ENCODE peak calls at places on chromosomes 12 and 14, in four cellular contexts. W is Panc1, D is A549, N is small intestine. J is an unnamed sample.
A peak's percentile ranks its signal among the peaks of the same experiment; 100 is the strongest.

GRCh38 chr12:114636723-114637480 is 47.1 kb downstream of the TBX3 start:
- DNase-seq in W (no peak), D (peak; percentile 58), N (peak; percentile 15), J (no peak)

GRCh38 chr14:92690171-92691011 is 58.0 kb downstream of the LGMN start:
- DNase-seq in W (no peak), D (peak; percentile 77), N (peak; percentile 60), J (no peak)

GRCh38 chr12:67697443-67697842 is 48.9 kb downstream of the DYRK2 start:
- DNase-seq in W (no peak), D (no peak), N (no peak), J (no peak)

GRCh38 chr12:75760481-75761324 is 249.3 kb upstream of the KRR1 start:
- DNase-seq in W (no peak), D (no peak), N (no peak), J (no peak)

GRCh38 chr14:104586832-104587620 is 7.5 kb downstream of the C14orf180 start:
- DNase-seq in W (no peak), D (no peak), N (no peak), J (no peak)

GRCh38 chr14:95524706-95525512 is 8.5 kb upstream of the SYNE3 start:
- DNase-seq in W (no peak), D (no peak), N (peak; percentile 39), J (peak; percentile 18)

GRCh38 chr12:100267603-100268281 is 765 bp downstream of the SCYL2 start:
- DNase-seq in W (no peak), D (no peak), N (peak; percentile 47), J (no peak)

GRCh38 chr12:106145539-106146447 is 7.0 kb upstream of the NUAK1 start:
- DNase-seq in W (no peak), D (no peak), N (peak; percentile 73), J (no peak)

GRCh38 chr12:2641209-2641608 is 153.6 kb upstream of the FKBP4 start:
- DNase-seq in W (no peak), D (peak; percentile 43), N (no peak), J (no peak)

GRCh38 chr14:23209651-23210423 is 26.4 kb upstream of the SLC7A8 start:
- DNase-seq in W (no peak), D (no peak), N (no peak), J (peak; percentile 74)

GRCh38 chr14:72781476-72782181 is 112.3 kb downstream of the DPF3 start:
- DNase-seq in W (no peak), D (peak; percentile 24), N (no peak), J (no peak)

GRCh38 chr12:71439613-71440392 is at the start of gene LGR5:
- DNase-seq in W (no peak), D (no peak), N (peak; percentile 24), J (no peak)

GRCh38 chr14:98290596-98290995 is 981.4 kb downstream of the BCL11B start:
- DNase-seq in W (no peak), D (no peak), N (no peak), J (peak; percentile 64)

GRCh38 chr12:112121780-112122565 is 3.4 kb upstream of the TRAFD1 start:
- DNase-seq in W (no peak), D (peak; percentile 35), N (no peak), J (peak; percentile 26)

GRCh38 chr12:88579572-88579940 is 715 bp downstream of the KITLG start:
- DNase-seq in W (no peak), D (peak; percentile 51), N (peak; percentile 48), J (no peak)

GRCh38 chr12:79374543-79374942 is 316.2 kb downstream of the PAWR start:
- DNase-seq in W (no peak), D (no peak), N (no peak), J (no peak)

GRCh38 chr14:51474854-51475253 is 176.9 kb upstream of the FRMD6 start:
- DNase-seq in W (no peak), D (no peak), N (no peak), J (no peak)

GRCh38 chr12:123431951-123432886 is 4.3 kb downstream of the RILPL2 start:
- DNase-seq in W (no peak), D (no peak), N (no peak), J (no peak)

GRCh38 chr14:45258073-45258472 is 5.1 kb upstream of the MIS18BP1 start:
- DNase-seq in W (no peak), D (no peak), N (no peak), J (no peak)

GRCh38 chr12:82950362-82950761 is 263.7 kb downstream of the TMTC2 start:
- DNase-seq in W (no peak), D (no peak), N (peak; percentile 88), J (no peak)

GRCh38 chr14:74019743-74020142 is 594 bp downstream of the BBOF1 start:
- DNase-seq in W (no peak), D (peak; percentile 16), N (no peak), J (no peak)

GRCh38 chr12:53862831-53863230 is 75.8 kb upstream of the HOXC13 start:
- DNase-seq in W (no peak), D (no peak), N (no peak), J (peak; percentile 60)

GRCh38 chr14:33693237-33693636 is 257.6 kb downstream of the EGLN3 start:
- DNase-seq in W (no peak), D (no peak), N (no peak), J (no peak)

GRCh38 chr14:101197595-101198397 is 294.3 kb upstream of the RTL1 start:
- DNase-seq in W (no peak), D (no peak), N (no peak), J (no peak)

GRCh38 chr12:47856094-47856493 is 36.4 kb upstream of the HDAC7 start:
- DNase-seq in W (no peak), D (no peak), N (no peak), J (no peak)

DNA sequence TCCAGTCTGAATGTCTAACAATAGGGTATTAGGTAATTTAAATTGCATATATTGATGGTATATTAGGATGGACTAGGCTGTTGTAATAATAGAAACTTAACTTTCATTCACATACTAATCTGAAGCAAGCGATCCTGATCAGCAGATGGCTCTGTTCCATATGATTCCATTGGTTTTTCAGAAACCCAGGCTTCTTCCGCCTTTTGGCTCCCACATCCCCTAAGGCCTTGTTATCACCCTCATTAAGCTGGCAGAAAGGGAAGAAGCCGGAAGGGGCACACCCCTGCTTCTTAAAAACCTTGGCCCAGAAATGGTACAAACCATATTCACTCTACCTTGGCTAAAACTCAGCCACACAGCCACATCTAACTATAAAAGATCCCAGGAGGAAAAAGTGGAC is 329.2 kb downstream of the PCNX1 start:
- DNase-seq in W (no peak), D (no peak), N (no peak), J (no peak)
- H3K27ac ChIP-seq in W (no peak overlapping the region), D (no peak overlapping the region), N (no peak overlapping the region), J (no peak overlapping the region)

GRCh38 chr12:12893438-12893837 is 2.1 kb downstream of the GPRC5A start:
- DNase-seq in W (no peak), D (no peak), N (no peak), J (no peak)
- H3K27ac ChIP-seq in W (peak overlapping the region; percentile 96), D (peak overlapping the region; percentile 94), N (no peak overlapping the region), J (peak overlapping the region; percentile 95)

GRCh38 chr12:25852792-25853191 is 105.7 kb upstream of the RASSF8 start:
- DNase-seq in W (no peak), D (no peak), N (no peak), J (peak; percentile 44)
- H3K27ac ChIP-seq in W (no peak overlapping the region), D (no peak overlapping the region), N (no peak overlapping the region), J (no peak overlapping the region)

GRCh38 chr14:35367056-35367372 is 37.5 kb downstream of the NFKBIA start:
- DNase-seq in W (no peak), D (no peak), N (no peak), J (no peak)

GRCh38 chr14:35365130-35366047 is 39.2 kb downstream of the NFKBIA start:
- DNase-seq in W (peak; percentile 58), D (peak; percentile 77), N (peak; percentile 80), J (peak; percentile 69)

GRCh38 chr14:35366521-35366976 is 38.0 kb downstream of the NFKBIA start:
- DNase-seq in W (no peak), D (no peak), N (no peak), J (no peak)

GRCh38 chr14:35368139-35368460 is 36.4 kb downstream of the NFKBIA start:
- DNase-seq in W (no peak), D (no peak), N (no peak), J (no peak)

GRCh38 chr14:35366048-35366428 is 38.5 kb downstream of the NFKBIA start:
- DNase-seq in W (no peak), D (no peak), N (no peak), J (no peak)
- H3K27ac ChIP-seq in W (peak overlapping the region; percentile 82), D (peak overlapping the region; percentile 86), N (peak overlapping the region; percentile 83), J (peak overlapping the region; percentile 72)

DNA sequence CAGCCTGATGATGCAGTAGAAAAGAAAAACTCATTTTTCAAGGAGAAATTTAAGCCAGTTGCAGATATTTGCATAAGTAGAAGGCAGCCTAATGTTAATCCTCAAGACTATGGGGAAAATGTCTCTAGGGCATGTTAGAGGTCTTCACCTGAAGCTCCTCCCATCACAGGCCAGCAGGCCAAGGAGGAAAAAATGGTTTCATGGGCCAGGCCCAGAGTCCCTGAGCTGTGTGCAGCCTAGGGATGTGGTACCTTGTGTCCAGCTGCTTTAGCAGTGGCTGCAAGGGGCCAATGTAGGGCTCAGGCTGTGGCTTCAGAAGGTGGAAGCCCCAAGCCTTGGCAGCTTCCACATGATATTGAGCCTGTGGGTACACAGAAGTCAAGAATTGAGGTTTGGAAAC is 1946.7 kb upstream of the FLRT2 start:
- DNase-seq in W (no peak), D (no peak), N (no peak), J (no peak)
- H3K27ac ChIP-seq in W (no peak overlapping the region), D (no peak overlapping the region), N (no peak overlapping the region), J (no peak overlapping the region)

DNA sequence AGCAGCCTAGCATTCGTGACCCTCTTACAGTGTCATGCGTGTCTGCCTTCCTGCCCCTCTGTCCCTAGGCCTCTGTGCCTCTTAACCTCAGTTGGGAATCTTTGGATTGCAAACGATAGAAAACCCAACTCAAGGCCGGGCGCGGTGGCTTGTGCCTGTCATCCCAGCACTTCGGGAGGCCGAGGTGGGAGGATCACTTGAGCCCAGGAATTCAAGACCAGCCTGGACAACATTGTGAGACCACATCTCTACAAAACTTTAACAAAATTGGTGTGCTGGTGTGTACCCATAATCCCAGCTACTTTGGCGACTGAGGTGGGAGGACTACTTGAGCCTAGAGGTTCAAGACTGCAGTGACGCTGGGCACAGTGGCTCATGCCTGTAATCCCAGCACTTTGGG is 36.7 kb downstream of the TMEM120B start:
- DNase-seq in W (no peak), D (no peak), N (no peak), J (no peak)
- H3K27ac ChIP-seq in W (no peak overlapping the region), D (peak overlapping the region; percentile 87), N (no peak overlapping the region), J (no peak overlapping the region)

DNA sequence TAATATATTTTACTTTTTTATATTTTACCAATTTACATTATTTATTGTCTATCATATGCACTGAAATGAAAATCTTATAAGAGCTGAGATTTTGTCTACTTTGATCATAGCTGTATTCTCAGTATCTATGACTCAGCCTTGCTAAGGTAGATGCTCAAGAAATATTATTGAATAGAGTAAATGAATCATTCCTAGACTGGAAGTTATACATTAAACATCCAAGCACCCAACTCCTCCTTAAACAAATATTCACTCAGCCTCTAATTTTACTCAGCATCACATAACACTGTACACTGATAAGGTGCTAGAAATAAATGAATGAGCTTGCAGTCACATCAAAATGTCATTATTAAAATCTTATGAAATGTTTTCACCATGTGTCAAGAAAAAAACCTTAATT is 1424.9 kb downstream of the LRFN5 start:
- DNase-seq in W (no peak), D (peak; percentile 38), N (no peak), J (no peak)
- H3K27ac ChIP-seq in W (no peak overlapping the region), D (no peak overlapping the region), N (no peak overlapping the region), J (no peak overlapping the region)

J was measured in epithelial cell of prostate.